ENCODE peak calls at places on chromosomes 1 and 21, in five cellular contexts. One of them, this sample, is unnamed. For H3K36me3, the result is how much of the 10 kb centered on the place peaks cover.

GRCh38 chr1:68087184-68087583 is 36.8 kb upstream of the DIRAS3 start:
- DNase-seq in aorta: no peak
- DNase-seq in cardiac muscle cell: no peak
- DNase-seq in GM23338: no peak
- DNase-seq in tibial artery: no peak
- DNase-seq in this sample: no peak

GRCh38 chr1:183881387-183882084 is 76.6 kb downstream of the RGL1 start:
- DNase-seq in tibial artery: no peak
- DNase-seq in aorta: no peak
- DNase-seq in cardiac muscle cell: peak
- DNase-seq in GM23338: peak
- DNase-seq in this sample: no peak

GRCh38 chr21:28579986-28580550 is 412.6 kb downstream of the LTN1 start:
- DNase-seq in tibial artery: no peak
- DNase-seq in GM23338: peak
- DNase-seq in cardiac muscle cell: peak
- DNase-seq in aorta: no peak
- DNase-seq in this sample: no peak

GRCh38 chr1:110874303-110875215 is 1.6 kb downstream of the CD53 start:
- DNase-seq in aorta: no peak
- DNase-seq in tibial artery: no peak
- DNase-seq in cardiac muscle cell: no peak
- DNase-seq in GM23338: no peak
- DNase-seq in this sample: peak

GRCh38 chr1:59763418-59763817 is 51.3 kb upstream of the HOOK1 start:
- DNase-seq in aorta: no peak
- DNase-seq in cardiac muscle cell: no peak
- DNase-seq in tibial artery: no peak
- DNase-seq in GM23338: no peak
- DNase-seq in this sample: no peak

GRCh38 chr1:117048431-117049133 is 11.5 kb upstream of the TTF2 start:
- DNase-seq in tibial artery: no peak
- DNase-seq in cardiac muscle cell: no peak
- DNase-seq in aorta: no peak
- DNase-seq in GM23338: no peak
- DNase-seq in this sample: no peak

GRCh38 chr1:112544753-112545152 is 36.0 kb downstream of the WNT2B start:
- DNase-seq in GM23338: no peak
- DNase-seq in tibial artery: no peak
- DNase-seq in cardiac muscle cell: no peak
- DNase-seq in aorta: no peak
- DNase-seq in this sample: no peak

GRCh38 chr1:33286451-33287185 is 30.3 kb downstream of the ZNF362 start:
- DNase-seq in aorta: peak
- DNase-seq in cardiac muscle cell: no peak
- DNase-seq in tibial artery: no peak
- DNase-seq in GM23338: no peak
- DNase-seq in this sample: no peak

GRCh38 chr1:164949758-164950452 is 390.9 kb downstream of the PBX1 start:
- DNase-seq in cardiac muscle cell: no peak
- DNase-seq in aorta: no peak
- DNase-seq in tibial artery: no peak
- DNase-seq in GM23338: peak
- DNase-seq in this sample: no peak

GRCh38 chr1:920506-920905 is 3.2 kb upstream of the SAMD11 start:
- DNase-seq in cardiac muscle cell: no peak
- DNase-seq in GM23338: no peak
- DNase-seq in aorta: no peak
- DNase-seq in tibial artery: no peak
- DNase-seq in this sample: no peak

GRCh38 chr1:203408485-203409229 is 57.7 kb upstream of the FMOD start:
- DNase-seq in cardiac muscle cell: no peak
- DNase-seq in tibial artery: peak
- DNase-seq in GM23338: no peak
- DNase-seq in aorta: peak
- DNase-seq in this sample: no peak

GRCh38 chr21:32772281-32773047 is 909 bp upstream of the PAXBP1 start:
- DNase-seq in cardiac muscle cell: peak
- DNase-seq in GM23338: peak
- DNase-seq in tibial artery: no peak
- DNase-seq in aorta: no peak
- DNase-seq in this sample: peak

GRCh38 chr1:244137725-244138124 is 86.6 kb downstream of the ZBTB18 start:
- DNase-seq in GM23338: no peak
- DNase-seq in aorta: no peak
- DNase-seq in cardiac muscle cell: no peak
- DNase-seq in tibial artery: no peak
- DNase-seq in this sample: peak

GRCh38 chr1:87678221-87678715 is 349.6 kb downstream of the LMO4 start:
- DNase-seq in aorta: no peak
- DNase-seq in cardiac muscle cell: no peak
- DNase-seq in GM23338: no peak
- DNase-seq in tibial artery: no peak
- DNase-seq in this sample: no peak

GRCh38 chr1:54355931-54356679 is 50.1 kb downstream of the SSBP3 start:
- DNase-seq in cardiac muscle cell: peak
- DNase-seq in aorta: peak
- DNase-seq in tibial artery: no peak
- DNase-seq in GM23338: no peak
- DNase-seq in this sample: no peak

GRCh38 chr1:192342842-192343241 is 26.1 kb downstream of the RGS21 start:
- DNase-seq in GM23338: peak
- DNase-seq in aorta: no peak
- DNase-seq in cardiac muscle cell: no peak
- DNase-seq in tibial artery: no peak
- DNase-seq in this sample: no peak

GRCh38 chr1:211260161-211261107 is 1.3 kb downstream of the RCOR3 start:
- DNase-seq in cardiac muscle cell: peak
- DNase-seq in aorta: peak
- DNase-seq in GM23338: peak
- DNase-seq in tibial artery: peak
- DNase-seq in this sample: peak

GRCh38 chr1:205505791-205506190 is 1.3 kb downstream of the CDK18 start:
- DNase-seq in cardiac muscle cell: no peak
- DNase-seq in aorta: peak
- DNase-seq in GM23338: no peak
- DNase-seq in tibial artery: peak
- DNase-seq in this sample: no peak
- H3K4me3 ChIP-seq in cardiac muscle cell: peak
- H3K4me3 ChIP-seq in aorta: peak
- H3K4me3 ChIP-seq in GM23338: peak
- H3K4me3 ChIP-seq in tibial artery: peak
- H3K4me3 ChIP-seq in this sample: no peak

DNA sequence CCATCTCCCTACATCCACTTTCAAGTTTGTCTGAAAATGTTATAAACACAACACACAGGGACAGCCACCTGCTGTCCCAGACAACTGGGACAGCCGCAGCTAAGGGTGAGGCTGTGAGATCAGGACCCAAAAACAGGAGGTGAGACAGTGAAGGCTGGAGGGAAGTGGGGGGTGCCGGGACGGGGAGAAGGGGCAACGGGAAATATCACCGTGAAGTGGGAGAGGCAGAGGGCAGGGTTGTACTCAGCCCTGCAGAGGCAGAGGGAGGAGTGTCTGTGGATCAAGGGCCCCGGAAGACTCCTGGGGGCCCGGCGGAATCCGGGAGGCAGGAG is 114.4 kb downstream of the CASZ1 start:
- DNase-seq in aorta: no peak
- DNase-seq in GM23338: no peak
- DNase-seq in cardiac muscle cell: peak
- DNase-seq in tibial artery: no peak
- DNase-seq in this sample: no peak
- H3K36me3 ChIP-seq in aorta: under half
- H3K36me3 ChIP-seq in GM23338: under half
- H3K36me3 ChIP-seq in cardiac muscle cell: under half
- H3K36me3 ChIP-seq in tibial artery: under half
- H3K36me3 ChIP-seq in this sample: under half

DNA sequence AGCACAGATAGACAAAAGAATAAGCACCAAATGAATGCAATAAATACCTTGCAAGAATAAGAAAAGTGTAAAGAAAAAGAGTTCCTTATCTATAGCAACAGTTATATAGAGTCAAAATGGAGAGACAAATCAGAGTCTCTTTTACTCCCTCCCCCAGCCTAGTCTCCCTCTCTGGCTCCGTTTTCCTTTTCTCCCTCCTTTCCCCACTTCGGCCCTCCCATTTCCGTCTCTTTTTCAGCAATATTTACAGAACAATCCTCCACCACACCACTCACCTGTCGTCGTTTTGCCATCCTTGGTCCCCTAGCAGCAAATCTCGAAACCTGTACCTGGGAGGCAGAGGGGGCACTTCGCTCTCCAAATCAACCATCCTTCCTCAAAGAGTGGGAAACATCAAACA is 300 bp downstream of the KCNT2 start:
- DNase-seq in aorta: no peak
- DNase-seq in cardiac muscle cell: no peak
- DNase-seq in GM23338: peak
- DNase-seq in tibial artery: no peak
- DNase-seq in this sample: no peak
- H3K4me3 ChIP-seq in aorta: peak
- H3K4me3 ChIP-seq in cardiac muscle cell: peak
- H3K4me3 ChIP-seq in GM23338: peak
- H3K4me3 ChIP-seq in tibial artery: peak
- H3K4me3 ChIP-seq in this sample: no peak

GRCh38 chr1:26744075-26744958 is 43.4 kb upstream of the PIGV start:
- DNase-seq in GM23338: peak
- DNase-seq in aorta: peak
- DNase-seq in tibial artery: peak
- DNase-seq in cardiac muscle cell: peak
- DNase-seq in this sample: peak
- H3K36me3 ChIP-seq in GM23338: under half
- H3K36me3 ChIP-seq in aorta: under half
- H3K36me3 ChIP-seq in tibial artery: under half
- H3K36me3 ChIP-seq in cardiac muscle cell: under half
- H3K36me3 ChIP-seq in this sample: under half

GRCh38 chr1:4854379-4854778 is 200.0 kb downstream of the AJAP1 start:
- DNase-seq in aorta: no peak
- DNase-seq in cardiac muscle cell: no peak
- DNase-seq in tibial artery: no peak
- DNase-seq in GM23338: no peak
- DNase-seq in this sample: no peak
- H3K4me3 ChIP-seq in aorta: no peak
- H3K4me3 ChIP-seq in cardiac muscle cell: no peak
- H3K4me3 ChIP-seq in tibial artery: no peak
- H3K4me3 ChIP-seq in GM23338: no peak
- H3K4me3 ChIP-seq in this sample: no peak

GRCh38 chr21:46119565-46120271 is 21.8 kb downstream of the COL6A2 start:
- DNase-seq in cardiac muscle cell: no peak
- DNase-seq in tibial artery: no peak
- DNase-seq in aorta: peak
- DNase-seq in GM23338: no peak
- DNase-seq in this sample: no peak
- H3K36me3 ChIP-seq in cardiac muscle cell: under half
- H3K36me3 ChIP-seq in tibial artery: half or more
- H3K36me3 ChIP-seq in aorta: under half
- H3K36me3 ChIP-seq in GM23338: under half
- H3K36me3 ChIP-seq in this sample: under half

GRCh38 chr1:24735156-24735618 is 10.1 kb upstream of the CLIC4 start:
- DNase-seq in aorta: no peak
- DNase-seq in tibial artery: no peak
- DNase-seq in GM23338: peak
- DNase-seq in cardiac muscle cell: no peak
- DNase-seq in this sample: no peak
- H3K4me3 ChIP-seq in aorta: no peak
- H3K4me3 ChIP-seq in tibial artery: no peak
- H3K4me3 ChIP-seq in GM23338: no peak
- H3K4me3 ChIP-seq in cardiac muscle cell: no peak
- H3K4me3 ChIP-seq in this sample: no peak